ENCODE peak calls at places on chromosome X, in eight cellular contexts. One of them, this sample, is unnamed.

GRCh38 chrX:143642426-143642825 is 6.5 kb upstream of the SLITRK4 start:
- DNase-seq in GM06990: no peak
- DNase-seq in CD4-positive, alpha-beta memory T cell: no peak
- DNase-seq in NCI-H774: no peak
- DNase-seq in AG09319: no peak
- DNase-seq in iPS DF 6.9: no peak
- DNase-seq in naive thymus-derived CD8-positive, alpha-beta T cell: no peak
- DNase-seq in NCI-H2081: no peak
- DNase-seq in this sample: no peak

GRCh38 chrX:41475611-41476241 is 28.6 kb downstream of the NYX start:
- DNase-seq in NCI-H2081: peak
- DNase-seq in GM06990: no peak
- DNase-seq in NCI-H774: no peak
- DNase-seq in AG09319: no peak
- DNase-seq in CD4-positive, alpha-beta memory T cell: no peak
- DNase-seq in naive thymus-derived CD8-positive, alpha-beta T cell: no peak
- DNase-seq in iPS DF 6.9: peak
- DNase-seq in this sample: no peak

GRCh38 chrX:16743604-16744325 is 24.4 kb downstream of the SYAP1 start:
- DNase-seq in iPS DF 6.9: no peak
- DNase-seq in AG09319: no peak
- DNase-seq in CD4-positive, alpha-beta memory T cell: no peak
- DNase-seq in NCI-H2081: no peak
- DNase-seq in NCI-H774: no peak
- DNase-seq in GM06990: no peak
- DNase-seq in naive thymus-derived CD8-positive, alpha-beta T cell: no peak
- DNase-seq in this sample: no peak

GRCh38 chrX:82973641-82974040 is 534.4 kb upstream of the POU3F4 start:
- DNase-seq in naive thymus-derived CD8-positive, alpha-beta T cell: no peak
- DNase-seq in AG09319: no peak
- DNase-seq in iPS DF 6.9: no peak
- DNase-seq in NCI-H774: no peak
- DNase-seq in CD4-positive, alpha-beta memory T cell: no peak
- DNase-seq in NCI-H2081: no peak
- DNase-seq in GM06990: no peak
- DNase-seq in this sample: no peak

GRCh38 chrX:149060921-149061320 is 444.2 kb downstream of the IDS start:
- DNase-seq in NCI-H774: no peak
- DNase-seq in CD4-positive, alpha-beta memory T cell: no peak
- DNase-seq in GM06990: no peak
- DNase-seq in naive thymus-derived CD8-positive, alpha-beta T cell: no peak
- DNase-seq in iPS DF 6.9: no peak
- DNase-seq in NCI-H2081: no peak
- DNase-seq in AG09319: peak
- DNase-seq in this sample: no peak

GRCh38 chrX:10525381-10525780 is 95.0 kb downstream of the MID1 start:
- DNase-seq in naive thymus-derived CD8-positive, alpha-beta T cell: no peak
- DNase-seq in NCI-H2081: no peak
- DNase-seq in GM06990: no peak
- DNase-seq in iPS DF 6.9: no peak
- DNase-seq in AG09319: no peak
- DNase-seq in CD4-positive, alpha-beta memory T cell: no peak
- DNase-seq in NCI-H774: no peak
- DNase-seq in this sample: no peak

GRCh38 chrX:107834273-107835201 is 8.9 kb downstream of the MID2 start:
- DNase-seq in iPS DF 6.9: no peak
- DNase-seq in AG09319: no peak
- DNase-seq in naive thymus-derived CD8-positive, alpha-beta T cell: no peak
- DNase-seq in GM06990: no peak
- DNase-seq in NCI-H2081: no peak
- DNase-seq in CD4-positive, alpha-beta memory T cell: no peak
- DNase-seq in NCI-H774: no peak
- DNase-seq in this sample: no peak

GRCh38 chrX:150774798-150775568 is 81.8 kb downstream of the MTMR1 start:
- DNase-seq in NCI-H774: no peak
- DNase-seq in GM06990: no peak
- DNase-seq in naive thymus-derived CD8-positive, alpha-beta T cell: no peak
- DNase-seq in CD4-positive, alpha-beta memory T cell: no peak
- DNase-seq in iPS DF 6.9: no peak
- DNase-seq in NCI-H2081: no peak
- DNase-seq in AG09319: no peak
- DNase-seq in this sample: no peak

GRCh38 chrX:112512509-112512908 is 167.2 kb downstream of the LHFPL1 start:
- DNase-seq in NCI-H2081: no peak
- DNase-seq in iPS DF 6.9: peak
- DNase-seq in AG09319: no peak
- DNase-seq in NCI-H774: no peak
- DNase-seq in CD4-positive, alpha-beta memory T cell: no peak
- DNase-seq in GM06990: no peak
- DNase-seq in naive thymus-derived CD8-positive, alpha-beta T cell: no peak
- DNase-seq in this sample: no peak

GRCh38 chrX:85244411-85245210 is 820 bp downstream of the ZNF711 start:
- DNase-seq in CD4-positive, alpha-beta memory T cell: no peak
- DNase-seq in NCI-H2081: peak
- DNase-seq in naive thymus-derived CD8-positive, alpha-beta T cell: no peak
- DNase-seq in NCI-H774: no peak
- DNase-seq in GM06990: peak
- DNase-seq in AG09319: no peak
- DNase-seq in iPS DF 6.9: no peak
- DNase-seq in this sample: no peak

GRCh38 chrX:53695901-53696300 is 9.4 kb upstream of the HUWE1 start:
- DNase-seq in NCI-H2081: no peak
- DNase-seq in NCI-H774: peak
- DNase-seq in GM06990: no peak
- DNase-seq in iPS DF 6.9: no peak
- DNase-seq in AG09319: no peak
- DNase-seq in CD4-positive, alpha-beta memory T cell: no peak
- DNase-seq in naive thymus-derived CD8-positive, alpha-beta T cell: no peak
- DNase-seq in this sample: no peak

GRCh38 chrX:47662144-47662657 is 3.2 kb upstream of the UXT start:
- DNase-seq in naive thymus-derived CD8-positive, alpha-beta T cell: no peak
- DNase-seq in AG09319: peak
- DNase-seq in NCI-H2081: no peak
- DNase-seq in NCI-H774: no peak
- DNase-seq in iPS DF 6.9: no peak
- DNase-seq in GM06990: no peak
- DNase-seq in CD4-positive, alpha-beta memory T cell: no peak
- DNase-seq in this sample: no peak

GRCh38 chrX:16096131-16096530 is 27.2 kb upstream of the GRPR start:
- DNase-seq in iPS DF 6.9: no peak
- DNase-seq in AG09319: no peak
- DNase-seq in naive thymus-derived CD8-positive, alpha-beta T cell: no peak
- DNase-seq in NCI-H2081: no peak
- DNase-seq in NCI-H774: no peak
- DNase-seq in CD4-positive, alpha-beta memory T cell: no peak
- DNase-seq in GM06990: no peak
- DNase-seq in this sample: no peak

GRCh38 chrX:8244301-8244700 is 73.2 kb upstream of the VCX2 start:
- DNase-seq in CD4-positive, alpha-beta memory T cell: no peak
- DNase-seq in iPS DF 6.9: no peak
- DNase-seq in NCI-H774: no peak
- DNase-seq in GM06990: no peak
- DNase-seq in naive thymus-derived CD8-positive, alpha-beta T cell: no peak
- DNase-seq in AG09319: no peak
- DNase-seq in NCI-H2081: no peak
- DNase-seq in this sample: no peak

GRCh38 chrX:1012678-1013300 is 199.7 kb downstream of the CRLF2 start:
- DNase-seq in AG09319: no peak
- DNase-seq in naive thymus-derived CD8-positive, alpha-beta T cell: no peak
- DNase-seq in NCI-H2081: no peak
- DNase-seq in GM06990: no peak
- DNase-seq in iPS DF 6.9: no peak
- DNase-seq in CD4-positive, alpha-beta memory T cell: no peak
- DNase-seq in NCI-H774: no peak
- DNase-seq in this sample: no peak

GRCh38 chrX:131634900-131635299 is 91.0 kb downstream of the OR13H1 start:
- DNase-seq in NCI-H774: no peak
- DNase-seq in iPS DF 6.9: no peak
- DNase-seq in NCI-H2081: no peak
- DNase-seq in AG09319: no peak
- DNase-seq in naive thymus-derived CD8-positive, alpha-beta T cell: no peak
- DNase-seq in CD4-positive, alpha-beta memory T cell: no peak
- DNase-seq in GM06990: no peak
- DNase-seq in this sample: no peak

GRCh38 chrX:20189171-20189570 is 47.5 kb upstream of the EIF1AX start:
- DNase-seq in AG09319: no peak
- DNase-seq in iPS DF 6.9: no peak
- DNase-seq in NCI-H2081: no peak
- DNase-seq in CD4-positive, alpha-beta memory T cell: no peak
- DNase-seq in naive thymus-derived CD8-positive, alpha-beta T cell: no peak
- DNase-seq in GM06990: no peak
- DNase-seq in NCI-H774: no peak
- DNase-seq in this sample: no peak

GRCh38 chrX:9644335-9644734 is 121.3 kb downstream of the GPR143 start:
- DNase-seq in AG09319: no peak
- DNase-seq in CD4-positive, alpha-beta memory T cell: peak
- DNase-seq in NCI-H774: no peak
- DNase-seq in GM06990: peak
- DNase-seq in iPS DF 6.9: no peak
- DNase-seq in NCI-H2081: no peak
- DNase-seq in naive thymus-derived CD8-positive, alpha-beta T cell: peak
- DNase-seq in this sample: peak

GRCh38 chrX:35122756-35123155 is 180.2 kb downstream of the FAM47B start:
- DNase-seq in AG09319: no peak
- DNase-seq in iPS DF 6.9: no peak
- DNase-seq in NCI-H2081: no peak
- DNase-seq in NCI-H774: no peak
- DNase-seq in naive thymus-derived CD8-positive, alpha-beta T cell: no peak
- DNase-seq in CD4-positive, alpha-beta memory T cell: no peak
- DNase-seq in GM06990: no peak
- DNase-seq in this sample: no peak

GRCh38 chrX:40700640-40701342 is 34.6 kb downstream of the MED14 start:
- DNase-seq in naive thymus-derived CD8-positive, alpha-beta T cell: no peak
- DNase-seq in AG09319: no peak
- DNase-seq in iPS DF 6.9: no peak
- DNase-seq in NCI-H774: no peak
- DNase-seq in CD4-positive, alpha-beta memory T cell: no peak
- DNase-seq in NCI-H2081: no peak
- DNase-seq in GM06990: no peak
- DNase-seq in this sample: no peak

GRCh38 chrX:132612990-132613564 is 124.2 kb upstream of the MBNL3 start:
- DNase-seq in NCI-H774: peak
- DNase-seq in CD4-positive, alpha-beta memory T cell: peak
- DNase-seq in NCI-H2081: peak
- DNase-seq in iPS DF 6.9: no peak
- DNase-seq in AG09319: no peak
- DNase-seq in naive thymus-derived CD8-positive, alpha-beta T cell: peak
- DNase-seq in GM06990: no peak
- DNase-seq in this sample: peak

GRCh38 chrX:105837227-105837626 is 14.9 kb downstream of the NRK start:
- DNase-seq in NCI-H2081: no peak
- DNase-seq in NCI-H774: no peak
- DNase-seq in GM06990: no peak
- DNase-seq in AG09319: no peak
- DNase-seq in CD4-positive, alpha-beta memory T cell: no peak
- DNase-seq in naive thymus-derived CD8-positive, alpha-beta T cell: no peak
- DNase-seq in iPS DF 6.9: no peak
- DNase-seq in this sample: no peak

GRCh38 chrX:123475068-123475724 is 257.7 kb downstream of the THOC2 start:
- DNase-seq in iPS DF 6.9: no peak
- DNase-seq in NCI-H774: no peak
- DNase-seq in NCI-H2081: no peak
- DNase-seq in GM06990: no peak
- DNase-seq in naive thymus-derived CD8-positive, alpha-beta T cell: no peak
- DNase-seq in AG09319: no peak
- DNase-seq in CD4-positive, alpha-beta memory T cell: no peak
- DNase-seq in this sample: no peak

GRCh38 chrX:53065066-53065465 is 16.5 kb downstream of the GPR173 start:
- DNase-seq in iPS DF 6.9: no peak
- DNase-seq in GM06990: no peak
- DNase-seq in AG09319: no peak
- DNase-seq in CD4-positive, alpha-beta memory T cell: no peak
- DNase-seq in NCI-H774: no peak
- DNase-seq in NCI-H2081: no peak
- DNase-seq in naive thymus-derived CD8-positive, alpha-beta T cell: no peak
- DNase-seq in this sample: no peak

GRCh38 chrX:153624196-153625091 is 22.6 kb upstream of the DUSP9 start:
- DNase-seq in GM06990: no peak
- DNase-seq in CD4-positive, alpha-beta memory T cell: no peak
- DNase-seq in naive thymus-derived CD8-positive, alpha-beta T cell: no peak
- DNase-seq in NCI-H2081: no peak
- DNase-seq in AG09319: no peak
- DNase-seq in iPS DF 6.9: no peak
- DNase-seq in NCI-H774: no peak
- DNase-seq in this sample: no peak

GRCh38 chrX:18898091-18898490 is 85.8 kb downstream of the PHKA2 start:
- DNase-seq in NCI-H2081: no peak
- DNase-seq in naive thymus-derived CD8-positive, alpha-beta T cell: no peak
- DNase-seq in CD4-positive, alpha-beta memory T cell: no peak
- DNase-seq in iPS DF 6.9: no peak
- DNase-seq in AG09319: no peak
- DNase-seq in GM06990: no peak
- DNase-seq in NCI-H774: no peak
- DNase-seq in this sample: no peak

GRCh38 chrX:16708016-16708415 is 4.5 kb downstream of the CTPS2 start:
- DNase-seq in CD4-positive, alpha-beta memory T cell: no peak
- DNase-seq in NCI-H2081: no peak
- DNase-seq in iPS DF 6.9: no peak
- DNase-seq in GM06990: no peak
- DNase-seq in naive thymus-derived CD8-positive, alpha-beta T cell: no peak
- DNase-seq in NCI-H774: no peak
- DNase-seq in AG09319: no peak
- DNase-seq in this sample: no peak

GRCh38 chrX:989959-990510 is 222.4 kb downstream of the CRLF2 start:
- DNase-seq in naive thymus-derived CD8-positive, alpha-beta T cell: no peak
- DNase-seq in NCI-H774: peak
- DNase-seq in AG09319: peak
- DNase-seq in NCI-H2081: peak
- DNase-seq in GM06990: peak
- DNase-seq in CD4-positive, alpha-beta memory T cell: peak
- DNase-seq in iPS DF 6.9: no peak
- DNase-seq in this sample: peak

GRCh38 chrX:46169808-46170207 is 375.4 kb downstream of the ZNF674 start:
- DNase-seq in GM06990: no peak
- DNase-seq in CD4-positive, alpha-beta memory T cell: no peak
- DNase-seq in naive thymus-derived CD8-positive, alpha-beta T cell: no peak
- DNase-seq in iPS DF 6.9: no peak
- DNase-seq in NCI-H774: no peak
- DNase-seq in AG09319: no peak
- DNase-seq in NCI-H2081: no peak
- DNase-seq in this sample: no peak

GRCh38 chrX:119943185-119943988 is at the start of gene NKAP:
- DNase-seq in CD4-positive, alpha-beta memory T cell: peak
- DNase-seq in naive thymus-derived CD8-positive, alpha-beta T cell: peak
- DNase-seq in NCI-H774: peak
- DNase-seq in AG09319: peak
- DNase-seq in NCI-H2081: peak
- DNase-seq in iPS DF 6.9: peak
- DNase-seq in GM06990: peak
- DNase-seq in this sample: peak

GRCh38 chrX:137187540-137187939 is 153.7 kb upstream of the GPR101 start:
- DNase-seq in iPS DF 6.9: no peak
- DNase-seq in GM06990: no peak
- DNase-seq in NCI-H2081: no peak
- DNase-seq in AG09319: no peak
- DNase-seq in NCI-H774: no peak
- DNase-seq in CD4-positive, alpha-beta memory T cell: no peak
- DNase-seq in naive thymus-derived CD8-positive, alpha-beta T cell: no peak
- DNase-seq in this sample: no peak

GRCh38 chrX:13059676-13060499 is 15.5 kb upstream of the FAM9C start:
- DNase-seq in naive thymus-derived CD8-positive, alpha-beta T cell: no peak
- DNase-seq in NCI-H774: no peak
- DNase-seq in iPS DF 6.9: no peak
- DNase-seq in CD4-positive, alpha-beta memory T cell: no peak
- DNase-seq in NCI-H2081: no peak
- DNase-seq in GM06990: no peak
- DNase-seq in AG09319: no peak
- DNase-seq in this sample: no peak

GRCh38 chrX:13101439-13102139 is 57.2 kb upstream of the FAM9C start:
- DNase-seq in GM06990: no peak
- DNase-seq in AG09319: peak
- DNase-seq in naive thymus-derived CD8-positive, alpha-beta T cell: peak
- DNase-seq in iPS DF 6.9: no peak
- DNase-seq in NCI-H774: no peak
- DNase-seq in NCI-H2081: no peak
- DNase-seq in CD4-positive, alpha-beta memory T cell: peak
- DNase-seq in this sample: no peak